ENCODE peak calls at places on chromosomes 5 and 9, in ten cellular contexts. G, N, O, Y, H, T, I, P, S and F are unnamed samples.

GRCh38 chr5:131246515-131246914 is 17.3 kb upstream of the CDC42SE2 start:
- DNase-seq in G (no peak), N (no peak), O (no peak), Y (no peak), H (no peak), T (no peak), I (no peak), P (no peak), S (no peak), F (no peak)

GRCh38 chr5:9362600-9362999 is 183.3 kb downstream of the SEMA5A start:
- DNase-seq in G (no peak), N (no peak), O (no peak), Y (no peak), H (no peak), T (no peak), I (no peak), P (no peak), S (no peak), F (no peak)

GRCh38 chr9:19998153-19998552 is 209.3 kb upstream of the SLC24A2 start:
- DNase-seq in G (peak; percentile 12), N (no peak), O (no peak), Y (no peak), H (no peak), T (no peak), I (peak; percentile 27), P (no peak), S (peak; percentile 16), F (no peak)

GRCh38 chr5:138953370-138954256 is 78.5 kb upstream of the LRRTM2 start:
- DNase-seq in G (no peak), N (no peak), O (peak; percentile 96), Y (peak; percentile 67), H (no peak), T (no peak), I (peak; percentile 72), P (no peak), S (peak; percentile 54), F (no peak)

GRCh38 chr9:120934271-120934670 is 7.7 kb upstream of the TRAF1 start:
- DNase-seq in G (no peak), N (no peak), O (no peak), Y (no peak), H (no peak), T (no peak), I (no peak), P (no peak), S (no peak), F (no peak)

GRCh38 chr5:148374693-148375360 is 8.9 kb upstream of the FBXO38 start:
- DNase-seq in G (peak; percentile 45), N (peak; percentile 72), O (peak; percentile 53), Y (peak; percentile 85), H (peak; percentile 38), T (peak; percentile 48), I (peak; percentile 48), P (peak; percentile 76), S (peak; percentile 65), F (peak; percentile 67)

GRCh38 chr9:19252174-19252884 is 21.8 kb downstream of the DENND4C start:
- DNase-seq in G (no peak), N (no peak), O (no peak), Y (no peak), H (no peak), T (no peak), I (no peak), P (no peak), S (no peak), F (no peak)

GRCh38 chr9:90974007-90974406 is 172.4 kb downstream of the SYK start:
- DNase-seq in G (no peak), N (no peak), O (peak; percentile 61), Y (no peak), H (no peak), T (peak; percentile 49), I (peak; percentile 55), P (no peak), S (peak; percentile 25), F (peak; percentile 48)

GRCh38 chr9:10705383-10705782 is 92.6 kb upstream of the PTPRD start:
- DNase-seq in G (no peak), N (no peak), O (no peak), Y (no peak), H (no peak), T (no peak), I (no peak), P (no peak), S (no peak), F (no peak)

GRCh38 chr9:89234636-89235035 is 56.0 kb upstream of the SHC3 start:
- DNase-seq in G (no peak), N (no peak), O (no peak), Y (no peak), H (no peak), T (no peak), I (peak; percentile 51), P (peak; percentile 66), S (peak; percentile 13), F (peak; percentile 10)

GRCh38 chr5:147534172-147534951 is 24.5 kb upstream of the DPYSL3 start:
- DNase-seq in G (no peak), N (no peak), O (no peak), Y (no peak), H (no peak), T (no peak), I (peak; percentile 83), P (no peak), S (peak; percentile 77), F (no peak)

GRCh38 chr5:2783223-2783622 is 31.7 kb upstream of the IRX2 start:
- DNase-seq in G (no peak), N (no peak), O (no peak), Y (no peak), H (no peak), T (no peak), I (no peak), P (no peak), S (no peak), F (no peak)

GRCh38 chr5:137282216-137282615 is 216.9 kb downstream of the SPOCK1 start:
- DNase-seq in G (no peak), N (no peak), O (no peak), Y (peak; percentile 55), H (no peak), T (peak; percentile 61), I (peak; percentile 59), P (no peak), S (peak; percentile 15), F (no peak)

GRCh38 chr9:5869315-5870019 is 21.2 kb upstream of the MLANA start:
- DNase-seq in G (peak; percentile 8), N (peak; percentile 34), O (peak; percentile 63), Y (no peak), H (peak; percentile 66), T (no peak), I (no peak), P (peak; percentile 20), S (no peak), F (no peak)

GRCh38 chr5:155631116-155631515 is 617.6 kb downstream of the KIF4B start:
- DNase-seq in G (no peak), N (no peak), O (no peak), Y (peak; percentile 13), H (no peak), T (no peak), I (peak; percentile 62), P (no peak), S (no peak), F (peak; percentile 87)

GRCh38 chr5:44868541-44868940 is 59.8 kb downstream of the MRPS30 start:
- DNase-seq in G (no peak), N (no peak), O (no peak), Y (no peak), H (no peak), T (no peak), I (peak; percentile 6), P (no peak), S (no peak), F (no peak)

GRCh38 chr5:160048131-160048530 is 39.2 kb downstream of the TTC1 start:
- DNase-seq in G (no peak), N (no peak), O (no peak), Y (no peak), H (no peak), T (no peak), I (no peak), P (no peak), S (no peak), F (no peak)
- H3K36me3 ChIP-seq in G (peaks cover 29% of the 10 kb centered on the region), N (peaks cover 61% of the 10 kb centered on the region), O (peaks cover 26% of the 10 kb centered on the region), Y (no peaks in the 10 kb centered on the region), H (peaks cover 53% of the 10 kb centered on the region), T (peaks cover 25% of the 10 kb centered on the region), I (peaks cover 4% of the 10 kb centered on the region), P (peaks cover 5% of the 10 kb centered on the region), S (peaks cover 20% of the 10 kb centered on the region), F (peaks cover 19% of the 10 kb centered on the region)

GRCh38 chr5:167888395-167888794 is 403.1 kb upstream of the WWC1 start:
- DNase-seq in G (no peak), N (peak; percentile 5), O (no peak), Y (no peak), H (no peak), T (no peak), I (no peak), P (no peak), S (no peak), F (no peak)
- TF ChIP-seq CTCF in G (no peak), N (no peak), O (no peak), Y (peak; percentile 19), H (no peak), T (no peak), I (no peak), P (no peak), S (no peak), F (no peak)

GRCh38 chr9:36988848-36989247 is 45.2 kb downstream of the PAX5 start:
- DNase-seq in G (no peak), N (no peak), O (no peak), Y (no peak), H (no peak), T (no peak), I (no peak), P (no peak), S (no peak), F (no peak)
- H4K20me1 ChIP-seq in G (no peaks in the 10 kb centered on the region), N (no peaks in the 10 kb centered on the region), O (peaks cover 3% of the 10 kb centered on the region), Y (no peaks in the 10 kb centered on the region), H (no peaks in the 10 kb centered on the region), T (no peaks in the 10 kb centered on the region), I (no peaks in the 10 kb centered on the region), P (peaks cover 29% of the 10 kb centered on the region), S (peaks cover 5% of the 10 kb centered on the region), F (no peaks in the 10 kb centered on the region)

DNA sequence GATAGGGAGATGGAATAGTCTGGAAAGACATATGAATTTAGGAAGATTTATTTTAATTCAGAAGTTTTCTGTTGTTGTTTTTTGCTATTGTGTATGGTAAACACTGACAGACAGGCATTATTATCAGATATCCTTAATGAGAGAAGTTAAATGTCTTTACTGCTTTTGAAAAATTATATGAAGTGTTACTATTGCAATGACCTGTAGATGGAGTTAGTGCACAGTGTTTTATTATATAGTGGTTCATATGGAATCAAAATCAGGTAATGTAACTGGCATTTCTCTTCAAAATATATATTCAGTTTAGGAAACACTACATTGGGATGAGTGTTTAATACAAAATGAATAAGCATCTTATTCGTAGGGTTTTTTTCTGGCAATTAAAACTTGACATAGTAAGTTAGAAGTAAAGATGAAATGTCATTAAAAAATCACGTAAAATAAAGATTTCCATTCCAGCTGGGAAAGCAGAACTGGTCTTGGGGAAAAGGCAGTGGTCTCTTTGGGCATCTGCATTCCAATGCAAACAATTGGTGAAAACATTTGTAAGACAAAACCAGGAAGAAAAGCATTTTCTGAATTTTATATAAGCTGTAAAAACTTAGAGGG is 3.9 kb downstream of the GABRA1 start:
- DNase-seq in G (no peak), N (no peak), O (no peak), Y (peak; percentile 5), H (no peak), T (no peak), I (no peak), P (no peak), S (no peak), F (no peak)
- H3K36me3 ChIP-seq in G (no peaks in the 10 kb centered on the region), N (no peaks in the 10 kb centered on the region), O (no peaks in the 10 kb centered on the region), Y (no peaks in the 10 kb centered on the region), H (no peaks in the 10 kb centered on the region), T (no peaks in the 10 kb centered on the region), I (no peaks in the 10 kb centered on the region), P (no peaks in the 10 kb centered on the region), S (no peaks in the 10 kb centered on the region), F (no peaks in the 10 kb centered on the region)

GRCh38 chr5:73229271-73229670 is 56.3 kb downstream of the TMEM174 start:
- DNase-seq in G (no peak), N (no peak), O (peak; percentile 88), Y (no peak), H (no peak), T (peak; percentile 77), I (peak; percentile 63), P (no peak), S (peak; percentile 67), F (peak; percentile 49)
- TF ChIP-seq CTCF in G (no peak), N (no peak), O (no peak), Y (no peak), H (no peak), T (no peak), I (no peak), P (no peak), S (no peak), F (no peak)